ENCODE peak calls at places on chromosomes 11 and 22, in four cellular contexts. One of them, this sample, is unnamed. For H3K9me2, the result is how much of the 10 kb centered on the place peaks cover.

GRCh38 chr11:95682552-95682951 is 107.0 kb downstream of the FAM76B start:
- DNase-seq in HCT116: no peak
- DNase-seq in OCI-LY7: no peak
- DNase-seq in GM23338: no peak
- DNase-seq in this sample: no peak

GRCh38 chr22:29219881-29220670 is 14.4 kb downstream of the EMID1 start:
- DNase-seq in GM23338: peak
- DNase-seq in OCI-LY7: no peak
- DNase-seq in HCT116: no peak
- DNase-seq in this sample: peak

GRCh38 chr22:35430897-35431322 is 31.0 kb downstream of the MCM5 start:
- DNase-seq in GM23338: peak
- DNase-seq in HCT116: peak
- DNase-seq in OCI-LY7: peak
- DNase-seq in this sample: peak

GRCh38 chr11:121341609-121342008 is 49.0 kb downstream of the SC5D start:
- DNase-seq in GM23338: no peak
- DNase-seq in OCI-LY7: peak
- DNase-seq in HCT116: no peak
- DNase-seq in this sample: no peak

GRCh38 chr11:90788956-90789355 is 566.1 kb upstream of the CHORDC1 start:
- DNase-seq in GM23338: no peak
- DNase-seq in HCT116: no peak
- DNase-seq in OCI-LY7: no peak
- DNase-seq in this sample: no peak

GRCh38 chr11:94786264-94787126 is 18.3 kb downstream of the AMOTL1 start:
- DNase-seq in GM23338: peak
- DNase-seq in HCT116: no peak
- DNase-seq in OCI-LY7: peak
- DNase-seq in this sample: peak

GRCh38 chr22:41487037-41487963 is 18.4 kb downstream of the ACO2 start:
- DNase-seq in HCT116: no peak
- DNase-seq in OCI-LY7: no peak
- DNase-seq in GM23338: no peak
- DNase-seq in this sample: no peak

GRCh38 chr11:74081428-74081827 is 72.5 kb upstream of the UCP3 start:
- DNase-seq in GM23338: no peak
- DNase-seq in OCI-LY7: no peak
- DNase-seq in HCT116: no peak
- DNase-seq in this sample: no peak

GRCh38 chr11:134524201-134524600 is 112.2 kb upstream of the B3GAT1 start:
- DNase-seq in GM23338: no peak
- DNase-seq in OCI-LY7: no peak
- DNase-seq in HCT116: no peak
- DNase-seq in this sample: no peak

GRCh38 chr11:20114588-20114987 is 45.7 kb downstream of the DBX1 start:
- DNase-seq in GM23338: no peak
- DNase-seq in OCI-LY7: no peak
- DNase-seq in HCT116: no peak
- DNase-seq in this sample: no peak

GRCh38 chr11:58285483-58286040 is 17.5 kb upstream of the OR10W1 start:
- DNase-seq in OCI-LY7: peak
- DNase-seq in HCT116: no peak
- DNase-seq in GM23338: no peak
- DNase-seq in this sample: no peak

GRCh38 chr22:21631025-21631424 is 1.2 kb upstream of the YDJC start:
- DNase-seq in GM23338: no peak
- DNase-seq in OCI-LY7: no peak
- DNase-seq in HCT116: no peak
- DNase-seq in this sample: no peak

GRCh38 chr22:31584804-31585160 is 77.2 kb downstream of the PISD start:
- DNase-seq in GM23338: no peak
- DNase-seq in HCT116: no peak
- DNase-seq in OCI-LY7: no peak
- DNase-seq in this sample: no peak

GRCh38 chr22:47994045-47994444 is 1231.6 kb downstream of the TBC1D22A start:
- DNase-seq in HCT116: no peak
- DNase-seq in GM23338: no peak
- DNase-seq in OCI-LY7: no peak
- DNase-seq in this sample: no peak

GRCh38 chr11:67606150-67606476 is 623 bp upstream of the NDUFV1 start:
- DNase-seq in GM23338: no peak
- DNase-seq in HCT116: no peak
- DNase-seq in OCI-LY7: no peak
- DNase-seq in this sample: peak

GRCh38 chr11:121422675-121423074 is 29.4 kb upstream of the SORL1 start:
- DNase-seq in GM23338: no peak
- DNase-seq in HCT116: no peak
- DNase-seq in OCI-LY7: peak
- DNase-seq in this sample: no peak

GRCh38 chr11:27161071-27161470 is 120.5 kb downstream of the BBOX1 start:
- DNase-seq in GM23338: no peak
- DNase-seq in OCI-LY7: no peak
- DNase-seq in HCT116: no peak
- DNase-seq in this sample: no peak

GRCh38 chr11:68455485-68455884 is 5.1 kb upstream of the PPP6R3 start:
- DNase-seq in GM23338: no peak
- DNase-seq in HCT116: no peak
- DNase-seq in OCI-LY7: no peak
- DNase-seq in this sample: no peak

GRCh38 chr22:19109198-19110063 is 12.8 kb downstream of the DGCR2 start:
- DNase-seq in HCT116: no peak
- DNase-seq in GM23338: no peak
- DNase-seq in OCI-LY7: peak
- DNase-seq in this sample: no peak

DNA sequence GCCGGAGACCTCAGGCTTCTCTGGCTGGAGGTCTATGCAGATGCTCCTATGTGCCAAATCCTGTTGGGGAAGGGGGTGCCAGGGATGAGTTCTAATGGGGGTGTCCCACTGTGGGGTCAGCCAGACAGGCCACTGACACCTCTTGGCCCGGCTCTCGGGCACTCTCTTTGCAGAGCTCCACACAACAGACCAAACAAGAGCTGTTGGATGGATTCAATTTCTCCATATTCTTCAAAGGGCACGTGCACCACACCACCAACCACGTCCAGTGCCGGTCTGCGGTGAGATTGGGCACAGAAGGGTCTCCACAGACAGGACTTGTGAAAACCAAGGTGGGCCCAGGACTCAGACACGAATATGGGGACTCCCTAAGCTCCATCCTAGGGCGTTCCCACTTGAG is 2.2 kb upstream of the RGL4 start:
- DNase-seq in GM23338: no peak
- DNase-seq in HCT116: no peak
- DNase-seq in OCI-LY7: no peak
- DNase-seq in this sample: no peak
- H3K9me2 ChIP-seq in GM23338: under half
- H3K9me2 ChIP-seq in HCT116: under half
- H3K9me2 ChIP-seq in OCI-LY7: under half
- H3K9me2 ChIP-seq in this sample: under half

DNA sequence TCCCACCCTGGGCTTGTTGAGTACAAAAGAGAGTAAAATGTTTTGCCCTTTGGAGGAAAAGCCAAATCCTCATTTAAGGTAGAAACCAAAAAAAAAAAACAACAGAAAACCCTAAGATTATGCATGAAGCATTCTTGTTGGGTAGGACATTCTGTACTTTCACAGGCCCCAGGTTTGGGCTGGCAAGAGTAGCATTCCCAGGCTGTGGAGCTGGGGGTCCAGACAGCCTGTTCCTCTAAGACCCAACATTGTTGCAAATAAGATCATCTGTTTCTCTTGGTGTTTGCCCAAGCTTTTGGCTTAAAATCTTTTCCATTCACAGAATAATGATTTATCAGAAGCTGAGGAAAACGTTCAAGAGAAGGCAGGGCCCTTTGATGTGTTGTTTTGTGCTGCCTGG is 123.8 kb downstream of the MICAL2 start:
- DNase-seq in GM23338: no peak
- DNase-seq in OCI-LY7: no peak
- DNase-seq in HCT116: no peak
- DNase-seq in this sample: no peak
- H3K9me2 ChIP-seq in GM23338: under half
- H3K9me2 ChIP-seq in OCI-LY7: under half
- H3K9me2 ChIP-seq in HCT116: under half
- H3K9me2 ChIP-seq in this sample: under half

DNA sequence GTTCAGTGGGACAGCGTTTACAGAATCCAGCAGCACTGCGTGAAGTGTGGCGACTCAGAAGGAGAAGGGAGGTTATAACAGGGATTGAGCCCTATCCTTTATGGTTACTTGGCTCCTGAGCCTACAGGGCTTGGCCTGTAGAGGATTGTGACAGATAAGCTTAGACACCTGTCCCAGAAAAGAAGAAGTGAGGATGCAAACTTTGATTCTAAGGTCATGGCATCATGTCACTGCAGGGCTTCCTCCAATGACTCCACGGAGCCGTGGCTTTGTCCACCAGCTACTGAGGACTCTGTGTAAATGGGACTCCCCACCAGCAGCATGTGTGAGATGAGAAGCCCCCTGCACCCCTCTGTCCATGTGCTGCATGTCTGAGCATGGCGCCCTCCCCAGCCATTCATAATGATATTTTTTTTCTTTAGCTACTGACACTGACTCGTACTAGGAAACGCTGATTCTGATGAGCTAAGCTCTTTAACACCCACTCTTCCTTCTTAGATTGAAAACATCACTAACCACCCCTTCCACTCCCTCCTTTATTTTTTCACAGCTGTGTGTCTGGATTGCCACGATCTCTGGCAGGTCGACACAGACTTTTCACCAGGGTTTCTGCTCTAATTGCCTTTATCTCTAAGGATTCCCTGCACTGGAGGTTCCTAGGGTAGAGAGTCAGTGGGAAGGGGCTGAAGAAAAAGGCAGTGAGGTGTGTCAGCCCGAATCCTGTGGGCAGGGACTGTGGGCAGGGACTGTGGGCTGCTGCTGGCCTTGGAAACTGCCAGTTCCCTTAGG is 65.5 kb upstream of the TTC12 start:
- DNase-seq in HCT116: no peak
- DNase-seq in OCI-LY7: no peak
- DNase-seq in GM23338: no peak
- DNase-seq in this sample: no peak
- H3K9me2 ChIP-seq in HCT116: under half
- H3K9me2 ChIP-seq in OCI-LY7: under half
- H3K9me2 ChIP-seq in GM23338: under half
- H3K9me2 ChIP-seq in this sample: under half

DNA sequence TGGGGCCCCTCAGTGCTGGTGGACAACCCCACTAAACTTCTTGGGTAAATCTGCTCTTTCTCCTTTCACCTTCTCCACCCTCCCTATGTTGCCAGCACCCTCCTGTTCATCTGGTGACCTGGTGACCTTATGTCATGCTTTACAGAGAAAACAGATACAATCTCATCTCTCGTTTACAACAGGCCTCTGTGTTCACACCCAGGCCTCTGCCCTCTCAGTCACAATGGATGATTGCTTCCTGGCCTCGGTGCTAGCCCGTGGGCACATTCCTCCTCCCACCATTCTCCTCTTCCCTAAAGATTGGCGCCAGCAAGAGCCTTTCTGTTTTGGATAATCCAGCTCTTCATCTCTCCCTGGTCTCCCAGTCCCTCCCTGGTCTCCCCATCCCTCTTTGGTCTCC is 12.3 kb upstream of the PNPLA3 start:
- DNase-seq in HCT116: no peak
- DNase-seq in GM23338: no peak
- DNase-seq in OCI-LY7: no peak
- DNase-seq in this sample: no peak
- H3K9me2 ChIP-seq in HCT116: under half
- H3K9me2 ChIP-seq in GM23338: under half
- H3K9me2 ChIP-seq in OCI-LY7: under half
- H3K9me2 ChIP-seq in this sample: under half

GRCh38 chr11:8102965-8103364 is 22.0 kb downstream of the TUB start:
- DNase-seq in GM23338: no peak
- DNase-seq in OCI-LY7: no peak
- DNase-seq in HCT116: no peak
- DNase-seq in this sample: no peak

GRCh38 chr11:8105666-8106065 is 24.7 kb downstream of the TUB start:
- DNase-seq in OCI-LY7: no peak
- DNase-seq in HCT116: no peak
- DNase-seq in GM23338: no peak
- DNase-seq in this sample: no peak

GRCh38 chr11:8106679-8107078 is 25.7 kb downstream of the TUB start:
- DNase-seq in OCI-LY7: no peak
- DNase-seq in HCT116: no peak
- DNase-seq in GM23338: no peak
- DNase-seq in this sample: no peak

GRCh38 chr11:8103909-8104308 is 22.9 kb downstream of the TUB start:
- DNase-seq in GM23338: no peak
- DNase-seq in HCT116: no peak
- DNase-seq in OCI-LY7: no peak
- DNase-seq in this sample: no peak

DNA sequence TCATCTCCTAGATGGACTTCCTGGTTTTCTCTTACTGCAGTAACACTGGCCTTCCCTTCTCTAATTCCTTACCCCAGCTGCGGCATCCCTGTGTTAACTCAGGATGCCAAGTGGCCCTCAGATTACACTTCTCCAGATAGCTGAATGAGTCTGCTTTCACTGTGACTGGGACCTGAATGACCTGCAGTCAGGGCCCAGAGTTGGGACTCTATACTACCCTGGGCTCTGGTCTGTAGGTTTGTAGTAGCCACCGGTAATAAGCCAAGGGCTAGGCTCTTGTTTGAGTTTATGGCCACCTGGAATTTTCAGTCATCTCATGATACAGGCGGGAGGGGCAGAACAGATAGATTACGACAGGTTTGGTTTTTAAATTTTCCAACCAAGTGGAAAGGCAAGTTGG is 24.1 kb downstream of the TUB start:
- DNase-seq in OCI-LY7: no peak
- DNase-seq in HCT116: no peak
- DNase-seq in GM23338: no peak
- DNase-seq in this sample: no peak
- H3K9me2 ChIP-seq in OCI-LY7: under half
- H3K9me2 ChIP-seq in HCT116: under half
- H3K9me2 ChIP-seq in GM23338: under half
- H3K9me2 ChIP-seq in this sample: under half

This sample was measured in SK-N-SH.